ENCODE peak calls at places on chromosomes 6 and 20, in five cellular contexts. D is cardiac muscle cell; F is activated CD8-positive, alpha-beta T cell treated with anti-CD3 and anti-CD28 coated beads for 36 hours; E is CD4-positive, alpha-beta T cell; M is K562. I is an unnamed sample.

GRCh38 chr6:167420858-167421766 is 96.2 kb downstream of the TTLL2 start:
- DNase-seq in D (no peak), F (no peak), E (no peak), M (no peak), I (no peak)

GRCh38 chr6:105896052-105896820 is 189.9 kb upstream of the PRDM1 start:
- DNase-seq in D (no peak), F (no peak), E (no peak), M (peak; percentile 25), I (no peak)

GRCh38 chr6:41428995-41429417 is 93.6 kb downstream of the NCR2 start:
- DNase-seq in D (peak; percentile 59), F (peak; percentile 81), E (no peak), M (no peak), I (no peak)

GRCh38 chr20:47146703-47147102 is 209.8 kb downstream of the ZMYND8 start:
- DNase-seq in D (peak; percentile 39), F (no peak), E (no peak), M (no peak), I (peak; percentile 13)

GRCh38 chr20:38143238-38143645 is 21.8 kb downstream of the TGM2 start:
- DNase-seq in D (no peak), F (no peak), E (no peak), M (peak; percentile 44), I (peak; percentile 97)

GRCh38 chr20:62143976-62144825 is 632 bp downstream of the SS18L1 start:
- DNase-seq in D (peak; percentile 74), F (peak; percentile 65), E (peak; percentile 30), M (peak; percentile 48), I (peak; percentile 65)

GRCh38 chr6:35391240-35391968 is 49.0 kb downstream of the PPARD start:
- DNase-seq in D (peak; percentile 79), F (no peak), E (no peak), M (no peak), I (peak; percentile 79)

GRCh38 chr6:33672808-33673207 is 38.7 kb downstream of the UQCC2 start:
- DNase-seq in D (peak; percentile 93), F (no peak), E (no peak), M (peak; percentile 83), I (peak; percentile 96)

GRCh38 chr6:82072113-82072512 is 175.4 kb downstream of the IBTK start:
- DNase-seq in D (no peak), F (no peak), E (no peak), M (no peak), I (no peak)

GRCh38 chr6:138331444-138331843 is 46.3 kb upstream of the SMIM28 start:
- DNase-seq in D (no peak), F (no peak), E (no peak), M (no peak), I (no peak)

GRCh38 chr20:36856196-36856595 is 19.7 kb upstream of the TLDC2 start:
- DNase-seq in D (peak; percentile 62), F (no peak), E (no peak), M (no peak), I (peak; percentile 68)

GRCh38 chr6:75449625-75450206 is 43.9 kb downstream of the FILIP1 start:
- DNase-seq in D (peak; percentile 35), F (no peak), E (no peak), M (no peak), I (no peak)

GRCh38 chr20:59644371-59644939 is 40.1 kb downstream of the PHACTR3 start:
- DNase-seq in D (no peak), F (no peak), E (no peak), M (no peak), I (no peak)

GRCh38 chr6:168090706-168091105 is 11.7 kb upstream of the FRMD1 start:
- DNase-seq in D (no peak), F (no peak), E (no peak), M (no peak), I (no peak)

GRCh38 chr6:158043008-158043407 is 61.3 kb downstream of the SYNJ2 start:
- DNase-seq in D (no peak), F (no peak), E (no peak), M (no peak), I (no peak)

GRCh38 chr6:158041370-158041769 is 59.7 kb downstream of the SYNJ2 start:
- DNase-seq in D (no peak), F (no peak), E (no peak), M (no peak), I (no peak)

GRCh38 chr6:158040804-158041347 is 59.2 kb downstream of the SYNJ2 start:
- DNase-seq in D (peak; percentile 69), F (no peak), E (no peak), M (no peak), I (no peak)

GRCh38 chr6:158041788-158042187 is 60.1 kb downstream of the SYNJ2 start:
- DNase-seq in D (no peak), F (no peak), E (no peak), M (no peak), I (no peak)

DNA sequence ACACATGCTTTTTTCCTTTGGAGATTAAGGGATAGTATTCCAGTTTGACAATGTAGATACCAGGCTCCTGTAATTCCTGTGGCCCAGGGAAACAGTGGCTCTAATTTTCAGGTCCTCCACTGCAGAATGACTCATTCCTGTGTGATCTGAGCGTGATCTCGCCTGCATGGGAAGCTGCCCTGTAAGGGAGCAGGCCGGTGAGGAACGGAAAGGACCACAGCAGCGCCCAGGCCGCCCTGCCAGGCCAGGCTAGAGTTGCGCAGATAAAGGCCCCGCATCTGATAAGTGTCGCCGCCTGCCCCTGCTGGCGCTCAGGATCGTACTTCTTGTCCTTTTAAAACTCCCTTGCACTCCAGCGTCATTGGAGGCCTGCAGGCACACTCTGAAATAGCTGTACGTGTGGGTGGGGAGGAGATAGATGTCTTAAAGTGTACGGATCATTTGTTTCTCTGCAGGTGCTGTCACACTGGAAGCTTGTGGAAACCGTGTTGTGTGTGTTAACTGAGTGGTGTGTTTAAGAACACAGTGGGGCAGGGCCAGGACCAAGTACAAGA is 60.7 kb downstream of the SYNJ2 start:
- DNase-seq in D (peak; percentile 76), F (no peak), E (no peak), M (peak; percentile 74), I (peak; percentile 74)
- TF ChIP-seq CTCF in D (no peak), F (no peak), E (no peak), M (peak; percentile 30), I (no peak)

DNA sequence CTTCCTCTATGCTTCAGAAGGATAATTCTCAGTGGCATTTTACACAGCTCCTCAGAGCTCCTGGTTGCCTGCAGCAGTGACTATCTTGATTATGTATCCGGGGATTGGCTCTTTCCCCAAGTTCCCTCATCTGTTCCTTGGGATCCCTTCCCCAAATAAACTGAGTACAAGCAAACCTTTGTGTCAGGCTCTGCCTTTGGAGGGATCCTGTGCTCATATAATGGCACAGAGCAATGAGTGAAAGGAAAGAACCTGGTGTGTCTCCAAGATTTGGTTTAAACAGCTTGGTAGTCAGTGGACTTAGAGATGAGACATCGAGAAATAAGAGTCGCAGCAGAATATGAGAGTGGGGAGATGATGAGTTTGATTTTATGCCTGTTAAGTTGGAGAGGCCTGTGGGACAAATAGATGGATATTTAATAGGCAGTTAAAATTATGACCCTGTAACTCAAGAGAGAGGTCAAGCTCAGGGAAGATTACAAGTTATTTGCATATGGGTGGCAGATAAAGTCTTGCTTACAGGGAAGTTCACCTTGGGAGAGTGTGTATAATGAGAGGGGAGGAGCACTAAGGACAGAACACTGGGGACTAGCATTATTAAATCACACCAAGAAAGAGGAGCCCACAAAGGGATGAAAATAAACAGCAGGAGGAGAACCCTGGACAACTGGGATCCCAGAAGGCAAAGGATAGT is 44.1 kb upstream of the GCLC start:
- DNase-seq in D (no peak), F (no peak), E (no peak), M (no peak), I (no peak)
- TF ChIP-seq CTCF in D (no peak), F (no peak), E (no peak), M (no peak), I (no peak)

GRCh38 chr20:33757458-33757857 is 25.7 kb downstream of the ZNF341 start:
- DNase-seq in D (no peak), F (no peak), E (no peak), M (no peak), I (no peak)
- TF ChIP-seq CTCF in D (no peak), F (no peak), E (no peak), M (no peak), I (no peak)

DNA sequence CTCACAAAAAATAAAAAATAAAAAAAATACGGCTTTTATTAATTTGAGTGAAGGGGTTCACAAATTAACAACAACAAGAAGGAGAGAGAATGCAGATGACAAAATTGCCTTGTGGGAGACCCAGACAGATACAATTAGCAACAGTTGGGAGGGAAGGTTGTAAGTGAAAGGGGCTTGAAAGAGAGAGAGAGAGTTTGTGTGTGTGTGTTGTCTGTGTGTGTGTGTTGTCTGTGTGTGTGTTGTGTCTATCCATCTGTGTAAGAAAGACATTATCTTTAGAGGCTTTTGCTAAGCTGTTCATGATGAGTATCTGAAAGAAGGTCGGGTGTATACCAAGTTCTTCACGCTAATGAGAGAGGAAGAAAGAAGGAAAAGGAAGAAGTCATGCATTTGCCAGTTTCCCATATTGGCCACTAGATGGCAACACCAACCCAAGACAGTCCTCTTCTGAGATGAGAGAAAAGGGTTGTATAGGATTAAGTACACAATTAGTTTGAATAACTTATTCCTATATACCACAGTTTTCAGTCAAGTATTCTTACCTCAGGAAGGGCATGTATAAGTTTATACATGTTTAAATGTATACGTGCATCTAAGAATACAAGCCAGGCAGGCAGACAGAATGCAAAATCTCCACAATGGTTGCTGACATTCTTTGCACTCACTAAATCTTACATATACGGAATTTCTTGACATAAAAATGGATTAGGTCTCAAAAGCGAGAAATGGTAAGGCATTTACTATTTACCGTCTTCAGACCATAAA is 63.7 kb upstream of the CD2AP start:
- DNase-seq in D (peak; percentile 83), F (peak; percentile 46), E (peak; percentile 40), M (peak; percentile 74), I (peak; percentile 81)
- TF ChIP-seq CTCF in D (peak; percentile 91), F (peak; percentile 79), E (peak; percentile 83), M (peak; percentile 92), I (peak; percentile 75)

GRCh38 chr20:24462461-24463010 is 6.9 kb upstream of the SYNDIG1 start:
- DNase-seq in D (no peak), F (no peak), E (no peak), M (no peak), I (no peak)

GRCh38 chr20:24461848-24462247 is 7.6 kb upstream of the SYNDIG1 start:
- DNase-seq in D (no peak), F (no peak), E (no peak), M (no peak), I (no peak)

GRCh38 chr20:24465168-24465567 is 4.3 kb upstream of the SYNDIG1 start:
- DNase-seq in D (no peak), F (no peak), E (no peak), M (no peak), I (no peak)

GRCh38 chr20:24458441-24458840 is 11.0 kb upstream of the SYNDIG1 start:
- DNase-seq in D (no peak), F (no peak), E (no peak), M (no peak), I (no peak)

DNA sequence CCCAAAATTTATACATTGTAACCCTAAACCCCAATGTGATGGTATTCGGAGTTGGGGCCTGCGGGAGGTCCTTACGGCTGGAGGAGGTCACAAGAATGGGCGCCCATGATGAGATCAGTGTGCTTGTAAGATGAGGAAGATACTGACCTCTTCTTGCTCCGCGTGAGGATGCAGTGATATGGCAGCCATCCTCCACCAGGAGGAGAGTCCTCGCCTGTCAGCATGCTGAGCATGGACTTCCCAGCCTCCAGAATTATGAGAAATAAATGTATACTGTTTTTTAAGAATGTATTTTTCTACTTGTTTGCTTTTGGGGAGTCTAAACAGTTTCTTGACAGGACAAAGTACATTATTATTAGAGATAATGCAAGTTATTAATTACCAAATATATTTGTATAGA is 8.7 kb upstream of the SYNDIG1 start:
- DNase-seq in D (no peak), F (no peak), E (no peak), M (no peak), I (no peak)
- TF ChIP-seq CTCF in D (no peak), F (no peak), E (no peak), M (no peak), I (no peak)